ENCODE peak calls at places on chromosomes 1 and 21, in nine cellular contexts. U is pancreas; K is activated gamma-delta T cell treated with anti-CD3 and anti-CD28 coated beads, Interleukin-2, amount 50 U/mL, for 16 hours; J is iPS DF 6.9; Y is stimulated activated CD4-positive, alpha-beta T cell treated with anti-CD3 and anti-CD28 coated beads, Interleukin-1b, Interleukin-23, amount 100 ng/mL, for 1 hour; P is sigmoid colon; B is T-cell; C is HFFc6; I is left lung. L is an unnamed sample.
A peak's percentile ranks its signal among the peaks of the same experiment; 100 is the strongest.

GRCh38 chr1:111570781-111571181 is 48.8 kb upstream of the RAP1A start:
- DNase-seq in U (no peak), K (peak; percentile 20), J (peak; percentile 11), Y (no peak), P (no peak), B (peak; percentile 35), C (peak; percentile 15), I (no peak), L (peak; percentile 43)

GRCh38 chr1:247746391-247746935 is 1.5 kb downstream of the OR14A2 start:
- DNase-seq in U (no peak), K (no peak), J (no peak), Y (no peak), P (no peak), B (no peak), C (no peak), I (no peak), L (no peak)

GRCh38 chr1:11501491-11501897 is 22.5 kb downstream of the DISP3 start:
- DNase-seq in U (no peak), K (no peak), J (no peak), Y (no peak), P (peak; percentile 56), B (peak; percentile 7), C (no peak), I (no peak), L (no peak)

GRCh38 chr1:199780948-199781347 is 246.6 kb upstream of the NR5A2 start:
- DNase-seq in U (no peak), K (no peak), J (no peak), Y (no peak), P (no peak), B (no peak), C (peak; percentile 47), I (no peak), L (peak; percentile 32)

GRCh38 chr21:35658242-35658641 is 402.1 kb downstream of the SETD4 start:
- DNase-seq in U (no peak), K (no peak), J (no peak), Y (no peak), P (no peak), B (no peak), C (peak; percentile 87), I (no peak), L (no peak)

GRCh38 chr1:218347713-218348627 is 2.8 kb downstream of the TGFB2 start:
- DNase-seq in U (no peak), K (no peak), J (no peak), Y (no peak), P (peak; percentile 71), B (no peak), C (no peak), I (no peak), L (peak; percentile 74)

GRCh38 chr1:9996624-9997582 is at the start of gene RBP7:
- DNase-seq in U (peak; percentile 72), K (no peak), J (no peak), Y (no peak), P (no peak), B (no peak), C (peak; percentile 7), I (peak; percentile 45), L (no peak)

GRCh38 chr1:204896787-204897469 is 26.3 kb downstream of the NFASC start:
- DNase-seq in U (no peak), K (no peak), J (no peak), Y (no peak), P (no peak), B (no peak), C (no peak), I (no peak), L (no peak)

GRCh38 chr21:44557491-44558328 is 885 bp downstream of the KRTAP10-3 start:
- DNase-seq in U (no peak), K (no peak), J (no peak), Y (no peak), P (peak; percentile 52), B (no peak), C (no peak), I (no peak), L (no peak)

GRCh38 chr1:111904478-111905218 is 84.8 kb downstream of the KCND3 start:
- DNase-seq in U (no peak), K (no peak), J (peak; percentile 9), Y (no peak), P (no peak), B (no peak), C (no peak), I (no peak), L (no peak)

GRCh38 chr1:100164226-100164625 is 13.8 kb downstream of the LRRC39 start:
- DNase-seq in U (no peak), K (no peak), J (no peak), Y (no peak), P (no peak), B (no peak), C (no peak), I (no peak), L (no peak)

L was measured in kidney glomerular epithelial cell.